ENCODE peak calls at places on chromosome 7, in seven cellular contexts. B, S, E, Y, O, C and H are unnamed samples.

GRCh38 chr7:45224832-45225231 is 67.2 kb downstream of the RAMP3 start:
- DNase-seq in B (no peak), S (no peak), E (no peak), Y (no peak), O (no peak), C (no peak), H (peak)

GRCh38 chr7:157310676-157311185 is 26.1 kb upstream of the DNAJB6 start:
- DNase-seq in B (no peak), S (no peak), E (no peak), Y (peak), O (no peak), C (no peak), H (no peak)

GRCh38 chr7:152869677-152870051 is 110.1 kb downstream of the ACTR3B start:
- DNase-seq in B (no peak), S (no peak), E (no peak), Y (no peak), O (no peak), C (no peak), H (no peak)

GRCh38 chr7:115635367-115635766 is 395.2 kb downstream of the TFEC start:
- DNase-seq in B (no peak), S (no peak), E (peak), Y (no peak), O (no peak), C (no peak), H (no peak)

GRCh38 chr7:47513741-47514241 is 68.1 kb downstream of the TNS3 start:
- DNase-seq in B (no peak), S (no peak), E (peak), Y (no peak), O (no peak), C (no peak), H (peak)

GRCh38 chr7:116341222-116341907 is 131.0 kb downstream of the TES start:
- DNase-seq in B (no peak), S (no peak), E (peak), Y (no peak), O (no peak), C (no peak), H (no peak)

GRCh38 chr7:4754433-4755010 is 20.9 kb upstream of the AP5Z1 start:
- DNase-seq in B (no peak), S (no peak), E (no peak), Y (no peak), O (no peak), C (no peak), H (no peak)

GRCh38 chr7:13097508-13097907 is 410.1 kb downstream of the ARL4A start:
- DNase-seq in B (no peak), S (no peak), E (peak), Y (no peak), O (no peak), C (no peak), H (no peak)

GRCh38 chr7:116876664-116877442 is 14.5 kb downstream of the CAPZA2 start:
- DNase-seq in B (no peak), S (peak), E (peak), Y (no peak), O (no peak), C (no peak), H (peak)

GRCh38 chr7:95874541-95875265 is 102.3 kb downstream of the DYNC1I1 start:
- DNase-seq in B (no peak), S (no peak), E (no peak), Y (no peak), O (no peak), C (no peak), H (no peak)

GRCh38 chr7:74164985-74165456 is 9.1 kb upstream of the EIF4H start:
- DNase-seq in B (no peak), S (no peak), E (peak), Y (no peak), O (no peak), C (no peak), H (peak)

GRCh38 chr7:117811696-117812095 is 61.5 kb downstream of the CTTNBP2 start:
- DNase-seq in B (no peak), S (no peak), E (no peak), Y (no peak), O (no peak), C (no peak), H (no peak)

GRCh38 chr7:129784437-129784782 is 168.3 kb downstream of the UBE2H start:
- DNase-seq in B (no peak), S (no peak), E (no peak), Y (no peak), O (no peak), C (no peak), H (no peak)

GRCh38 chr7:70573202-70573810 is 558.6 kb upstream of the GALNT17 start:
- DNase-seq in B (no peak), S (no peak), E (no peak), Y (no peak), O (no peak), C (no peak), H (no peak)

GRCh38 chr7:109456116-109456515 is 886.4 kb downstream of the DNAJB9 start:
- DNase-seq in B (no peak), S (no peak), E (no peak), Y (no peak), O (no peak), C (no peak), H (no peak)

GRCh38 chr7:26898917-26899316 is 34.5 kb upstream of the SKAP2 start:
- DNase-seq in B (no peak), S (no peak), E (peak), Y (no peak), O (no peak), C (no peak), H (no peak)

GRCh38 chr7:18978108-18978495 is 139.3 kb downstream of the TWIST1 start:
- DNase-seq in B (no peak), S (no peak), E (peak), Y (peak), O (no peak), C (no peak), H (peak)

GRCh38 chr7:30907527-30908267 is 4.0 kb upstream of the AQP1 start:
- DNase-seq in B (no peak), S (no peak), E (no peak), Y (no peak), O (no peak), C (peak), H (no peak)

GRCh38 chr7:102107474-102108104 is 179.1 kb upstream of the SH2B2 start:
- DNase-seq in B (no peak), S (no peak), E (no peak), Y (no peak), O (no peak), C (no peak), H (no peak)

GRCh38 chr7:102079140-102080002 is 207.3 kb upstream of the SH2B2 start:
- DNase-seq in B (no peak), S (no peak), E (no peak), Y (no peak), O (no peak), C (no peak), H (peak)

GRCh38 chr7:158350166-158350900 is 237.3 kb downstream of the PTPRN2 start:
- DNase-seq in B (no peak), S (no peak), E (no peak), Y (no peak), O (no peak), C (no peak), H (no peak)

GRCh38 chr7:7719235-7719634 is 828 bp upstream of the RPA3 start:
- DNase-seq in B (peak), S (peak), E (peak), Y (peak), O (peak), C (no peak), H (peak)

GRCh38 chr7:132065193-132065972 is 509.0 kb upstream of the PODXL start:
- DNase-seq in B (peak), S (peak), E (peak), Y (peak), O (no peak), C (no peak), H (no peak)

GRCh38 chr7:11434371-11434770 is 397.6 kb downstream of the THSD7A start:
- DNase-seq in B (no peak), S (no peak), E (peak), Y (no peak), O (no peak), C (no peak), H (peak)

GRCh38 chr7:148256433-148256832 is 334.1 kb upstream of the C7orf33 start:
- DNase-seq in B (no peak), S (no peak), E (no peak), Y (no peak), O (no peak), C (no peak), H (no peak)

GRCh38 chr7:158567153-158567603 is 20.4 kb downstream of the PTPRN2 start:
- DNase-seq in B (no peak), S (no peak), E (no peak), Y (no peak), O (no peak), C (no peak), H (no peak)

GRCh38 chr7:70455925-70456324 is 676.0 kb upstream of the GALNT17 start:
- DNase-seq in B (no peak), S (no peak), E (no peak), Y (no peak), O (no peak), C (no peak), H (no peak)

GRCh38 chr7:17932770-17933169 is 7.5 kb downstream of the SNX13 start:
- DNase-seq in B (no peak), S (no peak), E (no peak), Y (no peak), O (no peak), C (no peak), H (peak)
- H3K27ac ChIP-seq in B (no peak), S (no peak), E (no peak), Y (no peak), O (no peak), C (no peak), H (no peak)

GRCh38 chr7:50781371-50781770 is 1.3 kb downstream of the GRB10 start:
- DNase-seq in B (no peak), S (no peak), E (no peak), Y (no peak), O (peak), C (no peak), H (no peak)

GRCh38 chr7:50781894-50782293 is 802 bp downstream of the GRB10 start:
- DNase-seq in B (no peak), S (no peak), E (no peak), Y (no peak), O (no peak), C (no peak), H (no peak)

GRCh38 chr7:50783801-50784507 is 1.3 kb upstream of the GRB10 start:
- DNase-seq in B (no peak), S (no peak), E (peak), Y (no peak), O (no peak), C (no peak), H (no peak)

GRCh38 chr7:50783304-50783703 is 608 bp upstream of the GRB10 start:
- DNase-seq in B (no peak), S (no peak), E (no peak), Y (no peak), O (no peak), C (no peak), H (no peak)

DNA sequence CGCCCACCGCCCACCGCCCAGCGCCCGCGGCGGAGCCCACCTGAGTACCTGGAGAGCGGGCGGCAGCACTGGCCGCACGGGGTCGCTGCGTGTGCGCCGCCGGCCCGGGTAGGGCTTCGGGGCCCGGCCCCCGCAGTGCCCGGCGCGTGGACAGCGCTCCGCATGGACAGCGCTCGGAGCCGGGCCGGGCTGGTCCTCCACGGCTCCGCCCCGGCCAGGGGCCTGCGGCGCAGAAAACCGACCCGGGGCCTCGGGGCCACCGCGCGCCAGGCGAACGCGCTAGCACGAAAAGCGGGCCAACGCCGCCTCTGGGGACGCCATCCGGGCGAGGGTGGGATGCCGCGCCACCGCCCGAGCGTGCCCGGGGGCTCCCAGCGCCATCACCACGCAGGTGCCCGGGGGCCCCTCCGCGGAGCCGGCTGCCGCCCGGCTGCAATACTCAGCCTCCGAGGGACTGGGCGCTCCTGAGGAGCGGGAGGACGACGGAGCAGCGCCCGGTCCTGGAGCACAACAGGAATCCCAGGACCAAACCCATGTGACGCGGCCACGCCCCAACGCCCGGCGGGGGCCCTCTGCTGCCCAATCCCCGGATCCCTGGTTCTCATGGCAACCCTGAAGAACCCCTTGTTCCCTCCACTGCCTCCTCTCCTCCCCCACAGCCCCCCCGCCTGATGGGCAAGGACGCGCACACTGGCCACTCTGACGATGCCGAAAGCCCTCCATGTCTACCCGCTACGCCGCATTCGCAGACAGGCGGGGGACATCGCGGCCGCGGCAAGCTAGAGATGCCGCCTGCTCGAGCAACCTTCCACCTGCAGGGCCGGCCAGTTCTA is at the start of gene GRB10:
- DNase-seq in B (no peak), S (no peak), E (peak), Y (no peak), O (peak), C (no peak), H (peak)
- H3K4me3 ChIP-seq in B (peak), S (peak), E (peak), Y (peak), O (peak), C (peak), H (peak)

GRCh38 chr7:151192002-151192539 is 5.0 kb upstream of the ASB10 start:
- DNase-seq in B (no peak), S (no peak), E (no peak), Y (no peak), O (no peak), C (no peak), H (no peak)
- TF ChIP-seq CTCF in B (no peak), S (no peak), E (no peak), Y (no peak), O (no peak), C (no peak), H (no peak)

DNA sequence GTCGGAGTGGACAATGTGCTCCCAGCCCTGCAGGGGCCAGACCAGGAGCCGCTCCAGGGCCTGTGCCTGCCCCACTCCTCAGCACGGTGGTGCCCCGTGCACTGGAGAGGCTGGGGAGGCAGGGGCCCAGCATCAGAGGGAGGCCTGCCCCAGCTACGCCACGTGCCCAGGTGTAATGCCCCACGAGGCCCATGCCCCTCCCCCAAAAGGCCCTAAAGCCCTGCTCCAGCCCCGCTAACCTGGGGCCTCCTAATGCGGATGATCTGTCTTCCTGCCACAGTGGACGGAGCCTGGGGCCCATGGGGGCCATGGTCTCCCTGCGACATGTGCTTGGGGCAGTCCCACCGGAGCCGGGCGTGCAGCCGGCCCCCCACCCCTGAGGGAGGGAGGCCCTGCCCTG is 23.7 kb upstream of the ZNF862 start:
- DNase-seq in B (no peak), S (no peak), E (no peak), Y (no peak), O (no peak), C (no peak), H (no peak)
- H3K27ac ChIP-seq in B (no peak), S (no peak), E (no peak), Y (no peak), O (no peak), C (no peak), H (no peak)

GRCh38 chr7:94834359-94834758 is 73.0 kb upstream of the PPP1R9A start:
- DNase-seq in B (peak), S (no peak), E (no peak), Y (no peak), O (no peak), C (no peak), H (no peak)

GRCh38 chr7:94843553-94843952 is 63.8 kb upstream of the PPP1R9A start:
- DNase-seq in B (no peak), S (no peak), E (no peak), Y (no peak), O (no peak), C (no peak), H (no peak)

GRCh38 chr7:94838717-94839116 is 68.7 kb upstream of the PPP1R9A start:
- DNase-seq in B (no peak), S (no peak), E (no peak), Y (no peak), O (no peak), C (no peak), H (no peak)
- H3K4me3 ChIP-seq in B (no peak), S (no peak), E (no peak), Y (no peak), O (no peak), C (no peak), H (no peak)

GRCh38 chr7:21565614-21566013 is 22.8 kb downstream of the DNAH11 start:
- DNase-seq in B (no peak), S (no peak), E (no peak), Y (no peak), O (no peak), C (no peak), H (no peak)

GRCh38 chr7:21572331-21572730 is 29.5 kb downstream of the DNAH11 start:
- DNase-seq in B (no peak), S (no peak), E (no peak), Y (no peak), O (no peak), C (no peak), H (no peak)

GRCh38 chr7:21566094-21566493 is 23.3 kb downstream of the DNAH11 start:
- DNase-seq in B (no peak), S (no peak), E (no peak), Y (no peak), O (no peak), C (no peak), H (no peak)

GRCh38 chr7:21572914-21573313 is 30.1 kb downstream of the DNAH11 start:
- DNase-seq in B (no peak), S (no peak), E (no peak), Y (no peak), O (no peak), C (no peak), H (no peak)

DNA sequence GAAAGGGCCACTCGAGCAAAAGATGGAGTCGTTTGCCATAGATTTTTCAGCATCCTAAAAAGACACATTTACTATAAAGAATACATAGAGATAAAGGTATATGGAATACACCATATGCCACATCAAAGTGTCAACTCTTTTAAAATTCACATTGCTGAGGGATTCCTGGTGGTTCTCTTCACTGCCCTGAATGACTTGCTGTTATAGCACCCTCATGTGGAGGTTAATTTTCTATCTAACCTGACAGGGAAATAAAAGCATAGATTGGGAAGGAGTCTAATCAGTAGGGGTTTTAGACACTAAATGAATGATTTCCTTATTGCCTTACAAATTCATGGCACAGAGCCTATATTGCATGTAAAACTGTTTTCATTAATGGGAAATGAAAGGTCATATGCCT is 25.9 kb downstream of the DNAH11 start:
- DNase-seq in B (no peak), S (no peak), E (peak), Y (no peak), O (no peak), C (no peak), H (peak)
- TF ChIP-seq CTCF in B (peak), S (no peak), E (peak), Y (peak), O (peak), C (peak), H (no peak)

GRCh38 chr7:50387351-50387750 is 62.8 kb downstream of the FIGNL1 start:
- DNase-seq in B (no peak), S (no peak), E (no peak), Y (no peak), O (no peak), C (no peak), H (no peak)

GRCh38 chr7:50393547-50394252 is 56.5 kb downstream of the FIGNL1 start:
- DNase-seq in B (no peak), S (no peak), E (no peak), Y (no peak), O (peak), C (no peak), H (no peak)

GRCh38 chr7:50391386-50391785 is 58.8 kb downstream of the FIGNL1 start:
- DNase-seq in B (no peak), S (no peak), E (no peak), Y (no peak), O (no peak), C (no peak), H (peak)

GRCh38 chr7:50393076-50393475 is 57.1 kb downstream of the FIGNL1 start:
- DNase-seq in B (no peak), S (no peak), E (no peak), Y (no peak), O (peak), C (no peak), H (no peak)

GRCh38 chr7:50389961-50390360 is 60.2 kb downstream of the FIGNL1 start:
- DNase-seq in B (no peak), S (no peak), E (no peak), Y (no peak), O (no peak), C (no peak), H (no peak)
- H3K27ac ChIP-seq in B (no peak), S (no peak), E (no peak), Y (no peak), O (no peak), C (no peak), H (no peak)

GRCh38 chr7:23107781-23108180 is 2.2 kb downstream of the KLHL7 start:
- DNase-seq in B (no peak), S (no peak), E (no peak), Y (no peak), O (no peak), C (no peak), H (no peak)
- H3K4me3 ChIP-seq in B (peak), S (no peak), E (peak), Y (peak), O (no peak), C (no peak), H (peak)

GRCh38 chr7:130793855-130794618 is 60.0 kb upstream of the KLF14 start:
- DNase-seq in B (peak), S (peak), E (peak), Y (peak), O (no peak), C (no peak), H (peak)
- TF ChIP-seq CTCF in B (no peak), S (no peak), E (peak), Y (no peak), O (no peak), C (no peak), H (no peak)